ENCODE peak calls at places on chromosomes 6 and 20, in four cellular contexts. One of them, this sample, is unnamed.
A peak's percentile ranks its signal among the peaks of the same experiment; 100 is the strongest.

GRCh38 chr6:18632670-18633410 is 245.7 kb downstream of the RNF144B start:
- DNase-seq in sigmoid colon: no peak
- DNase-seq in HepG2: peak; percentile 32
- DNase-seq in prostate gland: no peak
- DNase-seq in this sample: no peak

GRCh38 chr20:49824206-49824605 is 11.6 kb downstream of the SLC9A8 start:
- DNase-seq in sigmoid colon: no peak
- DNase-seq in HepG2: no peak
- DNase-seq in prostate gland: no peak
- DNase-seq in this sample: no peak

GRCh38 chr20:11891081-11891826 is 26.4 kb upstream of the BTBD3 start:
- DNase-seq in sigmoid colon: peak; percentile 75
- DNase-seq in HepG2: peak; percentile 80
- DNase-seq in prostate gland: peak; percentile 50
- DNase-seq in this sample: peak; percentile 50

GRCh38 chr6:37134622-37135191 is 35.2 kb upstream of the PIM1 start:
- DNase-seq in sigmoid colon: peak; percentile 81
- DNase-seq in HepG2: no peak
- DNase-seq in prostate gland: no peak
- DNase-seq in this sample: peak; percentile 74

GRCh38 chr6:7197752-7198151 is 90.0 kb downstream of the RREB1 start:
- DNase-seq in sigmoid colon: no peak
- DNase-seq in HepG2: no peak
- DNase-seq in prostate gland: no peak
- DNase-seq in this sample: no peak

GRCh38 chr6:69673298-69673697 is 123.5 kb downstream of the LMBRD1 start:
- DNase-seq in sigmoid colon: no peak
- DNase-seq in HepG2: no peak
- DNase-seq in prostate gland: no peak
- DNase-seq in this sample: no peak

GRCh38 chr6:22302828-22303227 is 6.0 kb upstream of the PRL start:
- DNase-seq in sigmoid colon: no peak
- DNase-seq in HepG2: no peak
- DNase-seq in prostate gland: no peak
- DNase-seq in this sample: no peak

GRCh38 chr6:42315220-42315990 is 97.7 kb upstream of the MRPS10 start:
- DNase-seq in sigmoid colon: no peak
- DNase-seq in HepG2: no peak
- DNase-seq in prostate gland: no peak
- DNase-seq in this sample: no peak

GRCh38 chr6:82878812-82879211 is 186.8 kb downstream of the UBE3D start:
- DNase-seq in sigmoid colon: no peak
- DNase-seq in HepG2: no peak
- DNase-seq in prostate gland: no peak
- DNase-seq in this sample: no peak

GRCh38 chr6:70574643-70575042 is 7.9 kb downstream of the SDHAF4 start:
- DNase-seq in sigmoid colon: no peak
- DNase-seq in HepG2: no peak
- DNase-seq in prostate gland: no peak
- DNase-seq in this sample: no peak

GRCh38 chr6:14412026-14412425 is 294.5 kb downstream of the CD83 start:
- DNase-seq in sigmoid colon: no peak
- DNase-seq in HepG2: no peak
- DNase-seq in prostate gland: no peak
- DNase-seq in this sample: no peak

GRCh38 chr20:13659288-13659687 is 20.6 kb upstream of the TASP1 start:
- DNase-seq in sigmoid colon: no peak
- DNase-seq in HepG2: no peak
- DNase-seq in prostate gland: no peak
- DNase-seq in this sample: no peak

GRCh38 chr6:154567695-154568220 is 57.3 kb upstream of the CNKSR3 start:
- DNase-seq in sigmoid colon: no peak
- DNase-seq in HepG2: no peak
- DNase-seq in prostate gland: no peak
- DNase-seq in this sample: no peak

GRCh38 chr6:50143011-50143719 is 93.4 kb upstream of the DEFB112 start:
- DNase-seq in sigmoid colon: no peak
- DNase-seq in HepG2: no peak
- DNase-seq in prostate gland: no peak
- DNase-seq in this sample: no peak

GRCh38 chr6:43823879-43824740 is 54.1 kb downstream of the VEGFA start:
- DNase-seq in sigmoid colon: no peak
- DNase-seq in HepG2: peak; percentile 81
- DNase-seq in prostate gland: no peak
- DNase-seq in this sample: no peak

GRCh38 chr20:63367446-63368055 is 6.4 kb upstream of the CHRNA4 start:
- DNase-seq in sigmoid colon: no peak
- DNase-seq in HepG2: peak; percentile 39
- DNase-seq in prostate gland: no peak
- DNase-seq in this sample: no peak

GRCh38 chr6:170083236-170084051 is 207.4 kb downstream of the DLL1 start:
- DNase-seq in sigmoid colon: no peak
- DNase-seq in HepG2: no peak
- DNase-seq in prostate gland: no peak
- DNase-seq in this sample: peak; percentile 6

GRCh38 chr6:34151321-34152041 is 5.6 kb upstream of the GRM4 start:
- DNase-seq in sigmoid colon: peak; percentile 50
- DNase-seq in HepG2: no peak
- DNase-seq in prostate gland: no peak
- DNase-seq in this sample: no peak

GRCh38 chr6:108732101-108732870 is 115.9 kb upstream of the ARMC2 start:
- DNase-seq in sigmoid colon: no peak
- DNase-seq in HepG2: no peak
- DNase-seq in prostate gland: no peak
- DNase-seq in this sample: peak; percentile 67

GRCh38 chr20:57474191-57474590 is 50.7 kb downstream of the CTCFL start:
- DNase-seq in sigmoid colon: peak; percentile 32
- DNase-seq in HepG2: no peak
- DNase-seq in prostate gland: no peak
- DNase-seq in this sample: no peak

GRCh38 chr6:138593100-138593877 is 94.0 kb upstream of the NHSL1 start:
- DNase-seq in sigmoid colon: peak; percentile 73
- DNase-seq in HepG2: peak; percentile 92
- DNase-seq in prostate gland: peak; percentile 11
- DNase-seq in this sample: peak; percentile 45

GRCh38 chr20:47971321-47971781 is 186.1 kb upstream of the SULF2 start:
- DNase-seq in sigmoid colon: no peak
- DNase-seq in HepG2: no peak
- DNase-seq in prostate gland: no peak
- DNase-seq in this sample: no peak

GRCh38 chr20:45952861-45953260 is 18.4 kb downstream of the PCIF1 start:
- DNase-seq in sigmoid colon: no peak
- DNase-seq in HepG2: no peak
- DNase-seq in prostate gland: no peak
- DNase-seq in this sample: no peak

GRCh38 chr6:137496909-137497721 is 2.9 kb upstream of the OLIG3 start:
- DNase-seq in sigmoid colon: no peak
- DNase-seq in HepG2: no peak
- DNase-seq in prostate gland: no peak
- DNase-seq in this sample: no peak

GRCh38 chr20:57768519-57768918 is 58.7 kb upstream of the PMEPA1 start:
- DNase-seq in sigmoid colon: peak; percentile 3
- DNase-seq in HepG2: no peak
- DNase-seq in prostate gland: no peak
- DNase-seq in this sample: no peak

GRCh38 chr6:44386364-44386928 is 1.1 kb upstream of the CDC5L start:
- DNase-seq in sigmoid colon: peak; percentile 75
- DNase-seq in HepG2: no peak
- DNase-seq in prostate gland: peak; percentile 35
- DNase-seq in this sample: no peak

GRCh38 chr20:10157539-10157938 is 61.1 kb upstream of the SNAP25 start:
- DNase-seq in sigmoid colon: no peak
- DNase-seq in HepG2: no peak
- DNase-seq in prostate gland: no peak
- DNase-seq in this sample: no peak

GRCh38 chr20:43667341-43668132 is 623 bp downstream of the MYBL2 start:
- DNase-seq in sigmoid colon: no peak
- DNase-seq in HepG2: no peak
- DNase-seq in prostate gland: no peak
- DNase-seq in this sample: no peak

GRCh38 chr6:3389390-3390167 is 67.3 kb downstream of the SLC22A23 start:
- DNase-seq in sigmoid colon: no peak
- DNase-seq in HepG2: no peak
- DNase-seq in prostate gland: no peak
- DNase-seq in this sample: no peak

GRCh38 chr6:101462576-101462975 is 69.1 kb downstream of the GRIK2 start:
- DNase-seq in sigmoid colon: no peak
- DNase-seq in HepG2: no peak
- DNase-seq in prostate gland: no peak
- DNase-seq in this sample: no peak

GRCh38 chr6:166588691-166589333 is 2.3 kb upstream of the RAMACL start:
- DNase-seq in sigmoid colon: no peak
- DNase-seq in HepG2: no peak
- DNase-seq in prostate gland: no peak
- DNase-seq in this sample: peak; percentile 25

GRCh38 chr6:35687658-35688604 is 784 bp downstream of the FKBP5 start:
- DNase-seq in sigmoid colon: peak; percentile 84
- DNase-seq in HepG2: no peak
- DNase-seq in prostate gland: peak; percentile 53
- DNase-seq in this sample: peak; percentile 74

DNA sequence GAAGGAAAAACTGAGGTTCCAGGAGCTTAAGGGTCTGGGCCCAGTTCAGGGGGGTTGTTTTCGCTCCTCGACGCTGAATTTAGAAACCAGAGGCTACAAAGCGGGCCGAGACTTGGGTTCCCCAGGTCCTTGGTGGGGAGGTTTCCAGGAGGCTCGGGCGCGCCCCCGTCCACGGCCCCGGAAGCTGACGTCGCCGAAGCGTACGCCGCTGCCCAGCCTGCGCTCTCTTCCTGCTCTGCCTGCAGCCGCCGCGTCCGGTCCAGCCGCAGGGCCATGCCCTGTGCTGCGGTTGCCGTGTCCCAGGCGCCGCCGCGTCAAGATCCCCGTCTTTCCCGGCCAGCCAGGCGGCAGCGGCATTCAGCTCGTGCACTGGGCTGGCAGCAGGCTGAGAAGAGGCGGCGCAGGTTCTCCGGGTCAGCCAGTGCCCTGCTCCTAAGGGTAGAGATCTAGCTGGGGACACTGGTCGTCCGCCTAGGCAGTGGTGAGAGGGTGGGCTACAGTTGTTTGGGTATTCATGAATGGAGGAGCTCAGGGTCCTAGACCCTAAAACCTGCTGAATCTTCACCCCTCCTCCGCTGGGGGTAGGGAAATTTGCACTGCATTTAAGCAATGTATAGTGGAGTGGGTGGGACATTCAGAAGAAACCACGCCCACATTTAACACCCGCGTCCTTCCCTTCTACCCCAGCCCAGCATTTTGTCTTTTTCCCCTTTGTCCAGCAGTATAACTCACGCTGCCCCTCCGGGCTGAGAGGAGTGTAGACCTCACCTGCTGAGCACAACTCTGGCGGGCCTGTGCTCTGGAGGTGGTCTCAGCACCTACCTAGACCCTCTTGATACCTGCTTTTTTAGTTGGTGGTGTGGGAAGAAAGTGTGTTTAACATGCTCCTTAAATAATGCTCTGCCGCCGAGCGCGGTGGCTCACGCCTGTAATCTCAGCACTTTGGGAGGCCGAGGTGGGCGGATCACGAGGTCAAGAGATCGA is 1.1 kb upstream of the TRIM26 start:
- DNase-seq in sigmoid colon: peak; percentile 94
- DNase-seq in HepG2: peak; percentile 66
- DNase-seq in prostate gland: peak; percentile 77
- DNase-seq in this sample: peak; percentile 91
- TF ChIP-seq POLR2A in sigmoid colon: peak; percentile 74
- TF ChIP-seq POLR2A in HepG2: peak; percentile 99
- TF ChIP-seq POLR2A in prostate gland: peak; percentile 72
- TF ChIP-seq POLR2A in this sample: peak; percentile 94

GRCh38 chr6:6006428-6007310 is at the start of gene NRN1:
- DNase-seq in sigmoid colon: no peak
- DNase-seq in HepG2: no peak
- DNase-seq in prostate gland: no peak
- DNase-seq in this sample: no peak
- TF ChIP-seq POLR2AphosphoS5 in sigmoid colon: no peak
- TF ChIP-seq POLR2AphosphoS5 in HepG2: no peak
- TF ChIP-seq POLR2AphosphoS5 in prostate gland: no peak
- TF ChIP-seq POLR2AphosphoS5 in this sample: no peak

GRCh38 chr6:157380779-157381561 is at the start of gene ZDHHC14:
- DNase-seq in sigmoid colon: peak; percentile 94
- DNase-seq in HepG2: peak; percentile 66
- DNase-seq in prostate gland: peak; percentile 88
- DNase-seq in this sample: peak; percentile 92
- TF ChIP-seq POLR2A in sigmoid colon: peak; percentile 70
- TF ChIP-seq POLR2A in HepG2: peak; percentile 80
- TF ChIP-seq POLR2A in prostate gland: peak; percentile 78
- TF ChIP-seq POLR2A in this sample: peak; percentile 84

DNA sequence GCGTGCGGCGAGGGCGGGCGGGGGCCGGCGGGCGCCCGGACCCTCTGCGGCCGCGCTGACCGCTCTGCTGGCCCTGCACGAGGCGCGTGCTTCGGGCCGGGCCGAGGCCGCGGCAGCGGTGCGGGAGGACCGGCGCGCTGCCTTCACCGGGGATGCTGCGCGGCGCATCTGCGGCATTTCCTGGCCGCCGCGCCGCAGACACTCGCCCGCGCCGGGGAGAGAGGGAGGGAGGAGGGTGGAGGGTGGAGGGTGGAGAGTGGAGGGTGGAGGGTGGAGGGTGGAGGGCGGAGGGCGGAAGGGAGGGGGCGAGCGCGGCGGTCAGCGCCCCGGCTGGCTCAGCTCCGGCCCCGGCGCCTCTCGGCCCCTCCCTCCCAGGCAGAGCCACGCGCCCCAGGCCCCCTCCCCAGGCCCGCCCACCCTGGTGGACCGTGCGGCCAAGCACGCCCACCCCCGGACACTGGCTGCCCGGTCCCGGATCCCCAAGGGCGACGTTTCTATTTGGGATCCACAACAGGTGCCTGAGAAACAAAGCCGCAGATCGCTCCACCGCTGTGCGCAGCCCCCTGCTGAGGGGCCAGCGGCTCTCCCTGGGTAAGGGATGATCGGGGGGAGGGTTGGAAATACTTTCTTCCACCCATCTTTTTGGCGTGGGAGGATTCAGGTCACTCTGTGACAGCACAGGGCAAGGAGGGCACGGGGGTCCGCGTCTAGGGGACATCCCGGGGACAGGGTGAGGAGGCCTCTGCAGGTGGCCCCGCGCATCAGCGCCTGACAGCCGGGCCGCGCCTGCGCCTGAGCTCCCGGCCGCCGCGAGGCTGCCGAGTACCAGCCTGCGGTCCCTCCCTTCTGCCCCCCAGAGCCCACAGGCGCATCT is 111.2 kb upstream of the BEND6 start:
- DNase-seq in sigmoid colon: peak; percentile 90
- DNase-seq in HepG2: peak; percentile 77
- DNase-seq in prostate gland: peak; percentile 20
- DNase-seq in this sample: peak; percentile 68
- TF ChIP-seq POLR2AphosphoS5 in sigmoid colon: peak; percentile 76
- TF ChIP-seq POLR2AphosphoS5 in HepG2: no peak
- TF ChIP-seq POLR2AphosphoS5 in prostate gland: no peak
- TF ChIP-seq POLR2AphosphoS5 in this sample: peak; percentile 52

GRCh38 chr20:53652090-53652858 is 58.6 kb upstream of the ZNF217 start:
- DNase-seq in sigmoid colon: no peak
- DNase-seq in HepG2: peak; percentile 97
- DNase-seq in prostate gland: no peak
- DNase-seq in this sample: no peak
- TF ChIP-seq POLR2A in sigmoid colon: no peak
- TF ChIP-seq POLR2A in HepG2: no peak
- TF ChIP-seq POLR2A in prostate gland: no peak
- TF ChIP-seq POLR2A in this sample: no peak